ENCODE peak calls at places on chromosomes 16 and 17, in nine cellular contexts. A is naive thymus-derived CD4-positive, alpha-beta T cell; H is CD4-positive, alpha-beta T cell; X is HCEC 1CT; S is gastrocnemius medialis; J is amniotic stem cell; G is stimulated activated CD4-positive, alpha-beta T cell treated with anti-CD3 and anti-CD28 coated beads, TNF-alpha, amount 100 ng/mL, for 24 hours; T is H1; O is cardiac muscle cell. D is an unnamed sample.

GRCh38 chr16:3541527-3542152 is 35.6 kb downstream of the NLRC3 start:
- DNase-seq in G (no peak), T (no peak), J (no peak), S (no peak), X (no peak), H (no peak), A (no peak), O (no peak), D (no peak)

GRCh38 chr16:89473136-89473712 is 17.1 kb downstream of the ANKRD11 start:
- DNase-seq in G (no peak), J (no peak), X (no peak), T (no peak), A (no peak), O (no peak), H (no peak), S (no peak), D (no peak)

GRCh38 chr16:27363797-27364196 is 38.2 kb upstream of the IL21R start:
- DNase-seq in O (no peak), A (no peak), X (no peak), G (no peak), T (no peak), H (no peak), J (no peak), S (no peak), D (no peak)

GRCh38 chr17:57984936-57985674 is 2.9 kb downstream of the VEZF1 start:
- DNase-seq in G (no peak), T (no peak), H (no peak), S (no peak), A (no peak), O (no peak), J (no peak), X (no peak), D (no peak)

GRCh38 chr16:81956213-81956948 is 54.9 kb downstream of the SDR42E1 start:
- DNase-seq in J (no peak), T (no peak), O (no peak), X (peak), A (no peak), G (no peak), H (no peak), S (no peak), D (no peak)

GRCh38 chr16:67104061-67104460 is 5.7 kb upstream of the PHAF1 start:
- DNase-seq in T (no peak), J (no peak), O (peak), X (peak), A (no peak), S (no peak), G (no peak), H (no peak), D (peak)

GRCh38 chr17:43125967-43126910 is 1.1 kb upstream of the BRCA1 start:
- DNase-seq in J (no peak), S (no peak), H (no peak), G (no peak), A (no peak), T (no peak), X (no peak), O (no peak), D (peak)

GRCh38 chr16:86718118-86718517 is 139.8 kb downstream of the FOXL1 start:
- DNase-seq in X (no peak), A (no peak), H (no peak), J (no peak), S (no peak), G (no peak), T (no peak), O (no peak), D (peak)

GRCh38 chr17:42101513-42102292 is 3.4 kb upstream of the ZNF385C start:
- DNase-seq in T (peak), O (peak), X (peak), S (peak), A (peak), J (peak), H (peak), G (peak), D (peak)

GRCh38 chr16:49439050-49439449 is 65.4 kb downstream of the C16orf78 start:
- DNase-seq in A (no peak), T (no peak), J (no peak), O (no peak), X (no peak), H (no peak), S (no peak), G (no peak), D (no peak)

GRCh38 chr17:27601069-27601974 is 29.7 kb upstream of the LGALS9 start:
- DNase-seq in O (peak), H (peak), T (peak), X (peak), S (peak), A (peak), G (peak), J (peak), D (peak)

GRCh38 chr16:84461504-84462295 is 42.8 kb downstream of the MEAK7 start:
- DNase-seq in A (no peak), X (no peak), S (no peak), O (no peak), T (no peak), H (no peak), J (no peak), G (no peak), D (no peak)

GRCh38 chr16:30149250-30149885 is 26.3 kb upstream of the MAPK3 start:
- DNase-seq in A (no peak), H (no peak), X (no peak), S (no peak), G (no peak), O (no peak), J (no peak), T (no peak), D (no peak)

GRCh38 chr17:6657633-6658287 is 6.2 kb downstream of the C17orf100 start:
- DNase-seq in X (no peak), G (no peak), T (no peak), A (no peak), H (no peak), S (no peak), O (no peak), J (no peak), D (no peak)

GRCh38 chr17:337866-338265 is 14.7 kb downstream of the RPH3AL start:
- DNase-seq in G (no peak), J (no peak), T (no peak), X (no peak), S (no peak), A (no peak), H (no peak), O (no peak), D (no peak)

GRCh38 chr16:48491517-48491916 is 106.3 kb upstream of the SIAH1 start:
- DNase-seq in G (no peak), T (no peak), S (no peak), H (no peak), A (no peak), J (no peak), X (no peak), O (no peak), D (no peak)

GRCh38 chr17:46157443-46158107 is 35.7 kb downstream of the KANSL1 start:
- DNase-seq in J (peak), X (no peak), H (no peak), A (no peak), S (no peak), T (no peak), G (no peak), O (no peak), D (no peak)

GRCh38 chr17:19470529-19471261 is 59.7 kb downstream of the RNF112 start:
- DNase-seq in A (no peak), H (no peak), T (no peak), S (peak), J (no peak), X (peak), G (no peak), O (no peak), D (no peak)

GRCh38 chr17:77867976-77868713 is 90.4 kb upstream of the TNRC6C start:
- DNase-seq in J (no peak), X (no peak), O (no peak), S (no peak), G (no peak), T (no peak), H (no peak), A (no peak), D (no peak)

GRCh38 chr16:80034469-80034826 is 433.9 kb upstream of the MAF start:
- DNase-seq in O (no peak), J (no peak), G (no peak), H (no peak), A (no peak), X (no peak), T (no peak), S (no peak), D (no peak)

GRCh38 chr16:53159781-53160436 is 105.1 kb downstream of the CHD9 start:
- DNase-seq in T (no peak), H (no peak), J (peak), G (no peak), S (no peak), X (peak), O (peak), A (peak), D (peak)

GRCh38 chr17:38747385-38748328 is 479 bp downstream of the PCGF2 start:
- DNase-seq in X (peak), H (no peak), T (no peak), O (peak), S (no peak), J (no peak), A (no peak), G (no peak), D (peak)

GRCh38 chr17:49730787-49731441 is 23.1 kb upstream of the SLC35B1 start:
- DNase-seq in X (no peak), T (no peak), A (no peak), O (no peak), G (no peak), S (no peak), J (no peak), H (no peak), D (no peak)

GRCh38 chr16:74651841-74652240 is 14.8 kb downstream of the RFWD3 start:
- DNase-seq in X (no peak), H (no peak), J (no peak), S (no peak), O (no peak), A (no peak), T (no peak), G (no peak), D (no peak)

GRCh38 chr17:47279062-47279801 is 25.6 kb downstream of the ITGB3 start:
- DNase-seq in J (peak), H (no peak), T (no peak), G (no peak), A (no peak), O (peak), S (peak), X (peak), D (peak)

GRCh38 chr16:10729649-10730048 is 14.0 kb upstream of the NUBP1 start:
- DNase-seq in T (no peak), O (no peak), S (peak), G (no peak), H (no peak), A (no peak), X (peak), J (peak), D (peak)

GRCh38 chr17:9258115-9259020 is 237.1 kb downstream of the NTN1 start:
- DNase-seq in A (no peak), O (no peak), H (no peak), G (no peak), X (no peak), T (no peak), S (no peak), J (no peak), D (peak)

GRCh38 chr16:49866533-49867155 is 10.7 kb upstream of the ZNF423 start:
- DNase-seq in T (no peak), X (no peak), H (no peak), O (no peak), S (no peak), G (no peak), A (no peak), J (no peak), D (no peak)

GRCh38 chr17:77884967-77885641 is 73.4 kb upstream of the TNRC6C start:
- DNase-seq in A (no peak), J (no peak), O (no peak), H (no peak), T (no peak), S (no peak), X (no peak), G (no peak), D (no peak)

GRCh38 chr17:7293821-7294613 is 422 bp downstream of the YBX2 start:
- DNase-seq in X (no peak), S (peak), H (no peak), O (peak), J (no peak), G (no peak), T (no peak), A (no peak), D (peak)

GRCh38 chr16:24950275-24950674 is 64.9 kb downstream of the ARHGAP17 start:
- DNase-seq in A (no peak), O (no peak), X (peak), J (no peak), T (no peak), G (no peak), S (no peak), H (no peak), D (no peak)

GRCh38 chr17:65677932-65678331 is 116.5 kb upstream of the AXIN2 start:
- DNase-seq in X (peak), T (no peak), S (no peak), O (no peak), J (no peak), G (no peak), H (no peak), A (no peak), D (no peak)

GRCh38 chr17:48160177-48160967 is 52.8 kb downstream of the SNX11 start:
- DNase-seq in T (peak), H (no peak), S (no peak), J (no peak), X (no peak), A (no peak), G (no peak), O (no peak), D (peak)

GRCh38 chr17:77471984-77472836 is 331.4 kb downstream of the SEC14L1 start:
- DNase-seq in A (no peak), X (no peak), J (no peak), G (no peak), O (peak), H (no peak), T (no peak), S (no peak), D (peak)

GRCh38 chr17:48757524-48757961 is 29.0 kb upstream of the HOXB13 start:
- DNase-seq in H (no peak), S (no peak), A (no peak), G (no peak), J (no peak), T (no peak), X (no peak), O (no peak), D (no peak)

GRCh38 chr17:6323626-6324356 is 111.1 kb downstream of the AIPL1 start:
- DNase-seq in X (no peak), A (no peak), O (no peak), T (no peak), H (no peak), S (no peak), J (no peak), G (no peak), D (peak)

GRCh38 chr17:41689497-41690299 is 1.0 kb downstream of the EIF1 start:
- DNase-seq in S (no peak), G (no peak), A (peak), T (no peak), H (no peak), O (peak), X (peak), J (peak), D (peak)

GRCh38 chr17:79301469-79301868 is 226.8 kb downstream of the ENGASE start:
- DNase-seq in S (no peak), T (no peak), O (no peak), X (no peak), G (no peak), J (no peak), A (no peak), H (no peak), D (peak)

GRCh38 chr16:73015612-73016487 is 32.1 kb downstream of the ZFHX3 start:
- DNase-seq in H (no peak), G (no peak), X (no peak), S (peak), T (no peak), J (no peak), O (no peak), A (no peak), D (no peak)

GRCh38 chr17:47895254-47895855 is 681 bp upstream of the SP2 start:
- DNase-seq in G (peak), X (peak), T (no peak), S (peak), O (no peak), H (peak), J (no peak), A (no peak), D (no peak)

D was measured in mesendoderm.